ENCODE peak calls at places on chromosomes 12 and 14, in eight cellular contexts. P is HCT116, C is upper lobe of left lung, K is GM12878, J is Panc1, O is HepG2, F is GM23338, N is K562. I is an unnamed sample.

GRCh38 chr12:3992945-3993344 is 119.7 kb upstream of the PARP11 start:
- ATAC-seq in J (no peak), F (no peak), O (no peak), P (no peak), C (no peak), N (no peak), K (no peak), I (no peak)

GRCh38 chr12:110556705-110557104 is 26.4 kb downstream of the PPTC7 start:
- ATAC-seq in O (no peak), J (no peak), C (no peak), N (peak; percentile 33), K (no peak), P (no peak), F (no peak), I (no peak)

GRCh38 chr12:18951219-18951618 is 178.3 kb upstream of the PLEKHA5 start:
- ATAC-seq in N (no peak), P (no peak), C (no peak), K (no peak), J (no peak), F (peak; percentile 78), O (no peak), I (no peak)

GRCh38 chr14:76473381-76474263 is 97.7 kb downstream of the ESRRB start:
- ATAC-seq in P (no peak), C (peak; percentile 64), F (peak; percentile 97), O (peak; percentile 54), J (no peak), K (peak; percentile 45), N (no peak), I (peak; percentile 75)

GRCh38 chr12:39145175-39145999 is 240.0 kb upstream of the CPNE8 start:
- ATAC-seq in K (peak; percentile 96), J (no peak), O (peak; percentile 65), C (no peak), F (peak; percentile 96), P (peak; percentile 42), N (no peak), I (peak; percentile 88)

GRCh38 chr12:129300011-129300410 is 446.7 kb downstream of the GLT1D1 start:
- ATAC-seq in P (no peak), C (no peak), O (no peak), N (no peak), J (no peak), K (no peak), F (no peak), I (no peak)

GRCh38 chr12:75699728-75700496 is 188.5 kb upstream of the KRR1 start:
- ATAC-seq in N (peak; percentile 78), J (no peak), O (no peak), K (no peak), F (peak; percentile 83), C (no peak), P (peak; percentile 27), I (no peak)

GRCh38 chr12:62649412-62650116 is 182.9 kb downstream of the MON2 start:
- ATAC-seq in N (no peak), C (no peak), P (no peak), K (no peak), O (no peak), F (no peak), J (no peak), I (no peak)

GRCh38 chr14:87508333-87508732 is 484.6 kb downstream of the GALC start:
- ATAC-seq in N (no peak), J (no peak), O (no peak), C (no peak), K (no peak), P (no peak), F (no peak), I (no peak)

GRCh38 chr12:92107621-92108131 is 38.0 kb downstream of the BTG1 start:
- ATAC-seq in K (no peak), N (peak; percentile 22), F (peak; percentile 68), C (no peak), J (peak; percentile 69), P (no peak), O (no peak), I (no peak)

DNA sequence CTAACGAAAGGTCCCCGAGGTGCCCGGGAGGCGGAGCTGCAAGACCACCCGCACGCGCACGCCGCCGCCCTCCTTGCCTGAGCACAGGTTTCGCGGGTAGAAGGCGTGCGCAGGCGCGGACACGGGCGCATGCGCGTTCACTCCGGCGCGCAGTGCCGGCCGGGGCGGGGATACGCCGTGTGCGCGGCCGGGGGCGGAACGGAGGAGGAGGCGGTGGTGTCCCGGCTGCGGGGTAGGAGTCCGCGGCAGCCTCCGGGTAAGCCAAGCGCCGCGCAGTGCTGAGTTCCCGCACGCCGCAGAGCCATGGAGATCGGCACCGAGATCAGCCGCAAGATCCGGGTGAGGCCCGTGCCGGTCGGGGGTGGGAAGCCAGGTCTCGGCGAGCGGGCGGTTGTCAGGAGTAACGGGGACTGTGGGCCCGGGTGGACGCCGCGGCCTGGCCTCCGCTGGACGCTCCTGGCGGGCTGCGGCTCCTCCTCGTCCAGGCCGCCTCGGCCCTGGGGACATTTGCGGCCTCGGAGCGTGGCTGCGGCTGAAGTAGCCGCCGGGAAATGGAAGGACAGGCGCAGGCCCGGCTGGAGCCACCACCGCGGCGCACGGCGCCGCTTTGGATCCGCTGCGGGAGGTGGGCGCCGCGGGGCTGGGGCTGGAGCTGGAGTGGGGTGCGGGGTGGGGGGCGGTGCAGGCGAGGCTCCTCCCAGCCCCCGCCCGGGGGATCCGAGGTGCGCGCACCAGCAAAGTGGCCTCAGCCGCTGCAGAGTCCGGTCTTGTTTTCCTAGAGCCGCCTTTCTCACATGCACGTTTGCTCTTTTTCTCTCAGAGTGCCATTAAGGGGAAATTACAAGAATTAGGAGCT is at the start of gene ZC3H14:
- ATAC-seq in F (peak; percentile 93), C (peak; percentile 97), P (peak; percentile 94), K (peak; percentile 97), N (peak; percentile 96), O (peak; percentile 97), J (peak; percentile 98), I (peak; percentile 98)
- TF ChIP-seq POLR2AphosphoS5 in F (peak; percentile 94), C (peak; percentile 88), P (peak; percentile 87), K (peak; percentile 69), N (peak; percentile 61), O (peak; percentile 79), J (peak; percentile 72), I (peak; percentile 76)

DNA sequence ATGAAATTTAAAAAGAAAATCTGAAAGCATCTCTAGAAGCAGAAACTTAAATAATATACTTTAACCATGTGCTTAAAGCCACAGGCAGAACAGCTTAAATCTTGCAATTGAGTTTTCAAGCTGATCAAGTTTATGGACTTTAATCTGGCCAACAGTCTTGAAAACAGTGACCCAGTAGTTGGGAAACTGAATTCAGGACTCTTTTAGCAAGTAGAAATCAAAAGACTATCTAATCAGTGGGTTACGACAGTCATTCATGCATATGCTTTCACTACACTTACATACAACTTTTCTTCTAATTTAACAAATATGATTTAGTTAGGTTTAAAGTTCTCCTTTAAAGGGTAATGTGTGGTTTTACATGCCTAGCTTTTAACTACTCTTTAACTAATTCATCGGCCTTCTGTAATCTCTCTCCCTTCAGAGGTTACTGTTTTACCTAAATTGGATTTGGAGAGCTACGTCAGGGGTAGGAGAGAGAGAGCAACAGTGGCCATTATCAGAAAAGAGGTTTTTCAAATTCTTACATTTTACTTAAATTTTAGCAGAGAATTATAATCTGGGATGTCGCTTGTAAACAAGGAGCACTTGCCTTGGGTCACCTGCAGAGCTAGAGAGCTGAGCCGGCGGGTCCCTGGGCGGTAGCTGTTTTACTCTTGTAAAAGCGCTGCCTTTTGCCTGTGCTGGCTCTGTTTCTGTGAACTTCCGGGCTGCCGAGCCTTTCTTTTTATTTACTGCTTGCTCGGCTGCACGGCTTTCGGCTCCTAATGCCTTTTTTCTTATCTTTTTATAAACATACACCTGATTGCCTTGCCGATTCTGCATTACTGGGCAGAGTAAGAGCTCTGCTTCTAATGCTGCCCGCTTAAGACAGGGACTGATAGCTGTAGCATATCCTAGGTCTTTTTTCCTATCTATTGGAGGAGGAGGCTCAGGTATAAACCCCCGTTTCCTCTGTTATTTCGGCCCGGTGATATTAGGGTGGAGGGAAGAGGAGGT is 17.4 kb upstream of the LYZ start:
- ATAC-seq in F (peak; percentile 91), C (peak; percentile 69), O (peak; percentile 20), K (peak; percentile 86), N (peak; percentile 82), J (peak; percentile 77), P (no peak), I (peak; percentile 46)
- H3K4me1 ChIP-seq in F (peaks cover 41% of the 10 kb centered on the region), C (peaks cover 23% of the 10 kb centered on the region), O (peaks cover 69% of the 10 kb centered on the region), K (no peaks in the 10 kb centered on the region), N (peaks cover 14% of the 10 kb centered on the region), J (peaks cover 6% of the 10 kb centered on the region), P (no peaks in the 10 kb centered on the region), I (no peaks in the 10 kb centered on the region)

GRCh38 chr12:11716794-11717532 is 67.5 kb downstream of the ETV6 start:
- ATAC-seq in N (no peak), K (no peak), O (peak; percentile 54), F (no peak), J (no peak), P (no peak), C (no peak), I (no peak)

GRCh38 chr12:11719678-11720099 is 70.2 kb downstream of the ETV6 start:
- ATAC-seq in P (peak; percentile 74), O (no peak), F (peak; percentile 63), J (peak; percentile 70), N (no peak), C (peak; percentile 77), K (peak; percentile 12), I (peak; percentile 47)

GRCh38 chr12:11717533-11717961 is 68.1 kb downstream of the ETV6 start:
- ATAC-seq in P (no peak), C (no peak), O (peak; percentile 88), J (no peak), F (no peak), K (peak; percentile 67), N (no peak), I (no peak)

GRCh38 chr12:11718105-11718504 is 68.6 kb downstream of the ETV6 start:
- ATAC-seq in O (no peak), N (no peak), K (no peak), C (no peak), J (no peak), F (no peak), P (no peak), I (no peak)

GRCh38 chr12:11718768-11719253 is 69.3 kb downstream of the ETV6 start:
- ATAC-seq in F (peak; percentile 67), J (no peak), N (no peak), P (no peak), C (no peak), K (no peak), O (no peak), I (no peak)
- TF ChIP-seq POLR2AphosphoS5 in F (no peak), J (no peak), N (no peak), P (no peak), C (no peak), K (no peak), O (no peak), I (peak; percentile 69)

GRCh38 chr14:35336171-35337073 is 44.2 kb downstream of the PSMA6 start:
- ATAC-seq in K (no peak), O (peak; percentile 62), N (peak; percentile 89), F (peak; percentile 61), J (peak; percentile 76), P (no peak), C (peak; percentile 93), I (peak; percentile 90)
- H3K4me1 ChIP-seq in K (peaks cover 40% of the 10 kb centered on the region), O (peaks cover 95% of the 10 kb centered on the region), N (peaks cover 44% of the 10 kb centered on the region), F (peaks cover 39% of the 10 kb centered on the region), J (peaks cover 76% of the 10 kb centered on the region), P (peaks cover 70% of the 10 kb centered on the region), C (peaks cover 97% of the 10 kb centered on the region), I (peaks cover 16% of the 10 kb centered on the region)

GRCh38 chr14:90893028-90893427 is 76.8 kb upstream of the TTC7B start:
- ATAC-seq in J (no peak), O (no peak), K (no peak), P (no peak), N (no peak), C (no peak), F (no peak), I (no peak)
- TF ChIP-seq POLR2AphosphoS5 in J (no peak), O (no peak), K (no peak), P (no peak), N (no peak), C (no peak), F (no peak), I (no peak)

I was measured in gastroesophageal sphincter.